ENCODE peak calls at places on chromosome 17, in nine cellular contexts. I is cardiac muscle cell, C is esophagus muscularis mucosa, O is PC-9, Z is upper lobe of right lung, E is psoas muscle, J is BE2C, H is A549, D is hepatocyte. Q is an unnamed sample. For H3K4me1, the result is how much of the 10 kb centered on the place peaks cover.

GRCh38 chr17:18968945-18969887 is 17.3 kb downstream of the SLC5A10 start:
- DNase-seq in I (no peak), C (no peak), O (peak), Z (no peak), E (no peak), J (no peak), H (peak), D (peak), Q (no peak)

GRCh38 chr17:60091908-60092331 is 13.2 kb upstream of the HEATR6 start:
- DNase-seq in I (peak), C (no peak), O (peak), Z (no peak), E (no peak), J (no peak), H (no peak), D (no peak), Q (no peak)

GRCh38 chr17:1078831-1079561 is 82.1 kb downstream of the TIMM22 start:
- DNase-seq in I (no peak), C (no peak), O (no peak), Z (no peak), E (peak), J (peak), H (no peak), D (no peak), Q (peak)

GRCh38 chr17:63646492-63646815 is 24.2 kb downstream of the MAP3K3 start:
- DNase-seq in I (no peak), C (no peak), O (no peak), Z (no peak), E (no peak), J (no peak), H (no peak), D (no peak), Q (no peak)

GRCh38 chr17:35948092-35948491 is 4.6 kb upstream of the LYZL6 start:
- DNase-seq in I (no peak), C (no peak), O (no peak), Z (no peak), E (no peak), J (no peak), H (no peak), D (no peak), Q (no peak)

GRCh38 chr17:61454932-61455753 is 2.9 kb downstream of the TBX4 start:
- DNase-seq in I (no peak), C (no peak), O (no peak), Z (no peak), E (no peak), J (no peak), H (no peak), D (peak), Q (no peak)

GRCh38 chr17:9937164-9937835 is 32.2 kb upstream of the RCVRN start:
- DNase-seq in I (peak), C (no peak), O (no peak), Z (no peak), E (no peak), J (no peak), H (no peak), D (peak), Q (peak)

GRCh38 chr17:81194225-81194760 is 28.3 kb upstream of the AATK start:
- DNase-seq in I (no peak), C (no peak), O (no peak), Z (no peak), E (peak), J (no peak), H (no peak), D (no peak), Q (no peak)

GRCh38 chr17:4195306-4195705 is 52.3 kb downstream of the CYB5D2 start:
- DNase-seq in I (peak), C (no peak), O (no peak), Z (no peak), E (no peak), J (no peak), H (no peak), D (no peak), Q (no peak)

GRCh38 chr17:39110435-39111136 is 40.9 kb downstream of the PLXDC1 start:
- DNase-seq in I (no peak), C (no peak), O (no peak), Z (no peak), E (no peak), J (no peak), H (no peak), D (no peak), Q (no peak)

GRCh38 chr17:57408064-57408811 is 151.9 kb downstream of the MSI2 start:
- DNase-seq in I (no peak), C (no peak), O (peak), Z (no peak), E (no peak), J (no peak), H (no peak), D (peak), Q (no peak)
- H3K4me1 ChIP-seq in I (under half), C (under half), O (under half), Z (under half), E (under half), J (under half), H (under half), D (under half), Q (under half)

GRCh38 chr17:17693253-17693954 is 12.1 kb downstream of the RAI1 start:
- DNase-seq in I (peak), C (no peak), O (peak), Z (peak), E (peak), J (peak), H (peak), D (peak), Q (peak)

GRCh38 chr17:17693955-17694228 is 12.6 kb downstream of the RAI1 start:
- DNase-seq in I (no peak), C (no peak), O (no peak), Z (no peak), E (no peak), J (peak), H (no peak), D (no peak), Q (no peak)

GRCh38 chr17:17696075-17696474 is 14.8 kb downstream of the RAI1 start:
- DNase-seq in I (no peak), C (no peak), O (no peak), Z (no peak), E (no peak), J (no peak), H (no peak), D (no peak), Q (no peak)

GRCh38 chr17:17692353-17693252 is 11.3 kb downstream of the RAI1 start:
- DNase-seq in I (no peak), C (no peak), O (peak), Z (no peak), E (no peak), J (no peak), H (peak), D (no peak), Q (no peak)

DNA sequence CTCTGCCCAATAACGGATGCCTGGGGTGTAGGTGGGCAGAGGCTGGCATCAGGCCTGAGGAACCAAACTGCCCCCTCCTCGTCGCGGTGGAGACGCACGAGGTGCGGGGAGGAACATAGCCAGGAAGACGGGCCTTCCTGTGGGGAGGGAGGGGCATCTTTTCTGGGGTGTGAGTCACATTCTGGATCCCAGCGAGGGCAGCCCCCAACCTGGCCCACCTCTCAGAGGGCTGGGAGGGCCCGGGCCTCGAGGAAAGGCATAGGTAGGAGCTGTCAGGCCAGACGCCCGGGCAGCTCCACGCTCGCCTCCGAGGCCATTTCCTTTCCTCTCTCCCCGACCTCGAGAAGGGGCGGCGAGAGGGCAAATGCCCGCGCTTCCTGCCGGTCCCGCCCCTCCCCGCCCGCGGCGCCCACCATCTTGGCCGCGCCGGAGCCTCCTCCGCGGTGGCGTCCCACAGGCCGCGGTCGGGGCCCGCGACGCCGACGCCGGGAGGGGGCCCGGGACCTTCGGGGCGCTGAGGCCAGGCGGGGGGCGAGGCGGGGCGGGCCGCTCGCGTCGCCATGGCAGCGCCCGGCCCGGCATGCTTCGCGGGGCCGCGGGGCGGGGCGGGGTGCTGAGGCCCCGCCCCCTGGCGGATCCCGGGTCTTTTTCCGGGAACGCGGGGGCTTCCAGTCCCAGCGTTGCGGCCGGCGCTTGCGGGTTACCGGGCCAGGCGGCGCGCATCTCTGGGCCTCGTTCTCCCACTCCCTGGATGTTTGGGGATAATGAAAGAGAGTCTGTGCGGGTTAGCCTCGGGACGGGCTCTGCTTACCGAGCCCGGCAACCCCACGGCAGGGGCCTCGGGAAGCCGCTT is 13.2 kb downstream of the RAI1 start:
- DNase-seq in I (peak), C (no peak), O (peak), Z (peak), E (peak), J (peak), H (peak), D (peak), Q (peak)
- H3K4me1 ChIP-seq in I (under half), C (half or more), O (half or more), Z (half or more), E (half or more), J (under half), H (half or more), D (half or more), Q (half or more)

GRCh38 chr17:77872199-77872598 is 86.3 kb upstream of the TNRC6C start:
- DNase-seq in I (no peak), C (no peak), O (no peak), Z (peak), E (no peak), J (no peak), H (no peak), D (no peak), Q (no peak)
- H3K4me1 ChIP-seq in I (under half), C (under half), O (under half), Z (under half), E (under half), J (under half), H (under half), D (under half), Q (under half)

DNA sequence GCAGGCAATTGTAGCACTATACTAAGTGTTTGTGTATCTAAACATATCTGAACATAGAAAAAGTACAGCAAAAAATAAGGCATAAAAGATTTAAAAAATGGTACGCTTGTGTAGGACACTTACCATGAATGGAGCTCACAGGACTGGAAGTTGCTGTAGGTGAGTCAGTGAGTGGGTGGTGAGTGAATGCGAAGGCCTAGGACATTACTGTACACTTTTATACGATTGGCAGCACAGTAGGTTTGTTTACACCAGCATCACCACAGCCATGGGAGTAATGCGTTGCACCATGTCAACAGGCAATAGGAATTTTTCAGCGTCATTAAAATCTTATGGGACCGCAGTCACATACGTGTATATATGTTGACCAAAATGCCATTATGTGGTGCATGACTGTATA is 45.6 kb downstream of the DNAH9 start:
- DNase-seq in I (no peak), C (no peak), O (no peak), Z (no peak), E (no peak), J (no peak), H (no peak), D (no peak), Q (no peak)
- H3K4me1 ChIP-seq in I (under half), C (under half), O (under half), Z (under half), E (under half), J (under half), H (under half), D (under half), Q (under half)

Q was measured in left ventricle myocardium inferior.